ENCODE peak calls at places on chromosomes 7 and 10, in six cellular contexts. E is H4, T is GM04503, I is HT-29, Q is endothelial cell, P is AG08395. U is an unnamed sample.
A peak's percentile ranks its signal among the peaks of the same experiment; 100 is the strongest.

GRCh38 chr10:95291634-95292039 is 834 bp upstream of the PDLIM1 start:
- DNase-seq in I (no peak), E (no peak), P (no peak), T (no peak), Q (no peak), U (no peak)

GRCh38 chr10:17444062-17444714 is 10.2 kb downstream of the ST8SIA6 start:
- DNase-seq in P (no peak), Q (no peak), T (no peak), E (no peak), I (no peak), U (no peak)

GRCh38 chr7:25945608-25946007 is 206.4 kb upstream of the NFE2L3 start:
- DNase-seq in I (no peak), P (no peak), T (no peak), Q (no peak), E (no peak), U (no peak)

GRCh38 chr7:101537205-101537604 is 91.9 kb downstream of the MYL10 start:
- DNase-seq in Q (no peak), E (no peak), T (no peak), P (peak; percentile 59), I (no peak), U (peak; percentile 34)

GRCh38 chr10:118369806-118370205 is 27.7 kb upstream of the FAM204A start:
- DNase-seq in P (no peak), E (no peak), T (no peak), I (no peak), Q (no peak), U (no peak)

GRCh38 chr7:1369856-1370657 is 89.2 kb downstream of the MICALL2 start:
- DNase-seq in E (no peak), I (no peak), P (no peak), T (no peak), Q (no peak), U (no peak)

GRCh38 chr7:28473567-28474266 is 61.4 kb downstream of the CREB5 start:
- DNase-seq in E (no peak), P (no peak), I (no peak), Q (no peak), T (no peak), U (peak; percentile 23)

GRCh38 chr7:27188666-27189559 is 3.9 kb upstream of the HOXA11 start:
- DNase-seq in T (no peak), Q (no peak), I (peak; percentile 79), E (no peak), P (no peak), U (no peak)

GRCh38 chr10:108956149-108956548 is 967.2 kb downstream of the XPNPEP1 start:
- DNase-seq in I (no peak), E (no peak), T (no peak), P (no peak), Q (no peak), U (peak; percentile 1)

GRCh38 chr10:76902949-76903348 is 734.7 kb downstream of the KCNMA1 start:
- DNase-seq in E (peak; percentile 33), Q (peak; percentile 64), T (no peak), P (no peak), I (peak; percentile 31), U (peak; percentile 17)